ENCODE peak calls at places on chromosomes 16 and 17, in eight cellular contexts. One of them, this sample, is unnamed. For H3K27me3 and H3K9me3, the result is how much of the 10 kb centered on the place peaks cover.

GRCh38 chr16:81592353-81592866 is 147.8 kb downstream of the CMIP start:
- DNase-seq in breast epithelium: no peak
- DNase-seq in sigmoid colon: no peak
- DNase-seq in prostate gland: no peak
- DNase-seq in K562: no peak
- DNase-seq in spleen: no peak
- DNase-seq in stomach: no peak
- DNase-seq in HCT116: no peak
- DNase-seq in this sample: no peak

GRCh38 chr16:69936252-69936651 is 14.9 kb upstream of the CLEC18A start:
- DNase-seq in spleen: peak
- DNase-seq in sigmoid colon: no peak
- DNase-seq in HCT116: no peak
- DNase-seq in prostate gland: no peak
- DNase-seq in stomach: no peak
- DNase-seq in K562: no peak
- DNase-seq in breast epithelium: no peak
- DNase-seq in this sample: no peak

GRCh38 chr16:27826081-27826892 is 237.2 kb downstream of the GSG1L start:
- DNase-seq in K562: no peak
- DNase-seq in sigmoid colon: peak
- DNase-seq in breast epithelium: no peak
- DNase-seq in prostate gland: no peak
- DNase-seq in HCT116: no peak
- DNase-seq in spleen: peak
- DNase-seq in stomach: no peak
- DNase-seq in this sample: no peak

GRCh38 chr17:66373944-66374817 is 71.8 kb downstream of the PRKCA start:
- DNase-seq in HCT116: no peak
- DNase-seq in prostate gland: no peak
- DNase-seq in stomach: no peak
- DNase-seq in K562: peak
- DNase-seq in sigmoid colon: no peak
- DNase-seq in spleen: no peak
- DNase-seq in breast epithelium: no peak
- DNase-seq in this sample: no peak

GRCh38 chr17:42281571-42282096 is 5.4 kb upstream of the STAT5B start:
- DNase-seq in prostate gland: no peak
- DNase-seq in stomach: peak
- DNase-seq in spleen: no peak
- DNase-seq in HCT116: no peak
- DNase-seq in breast epithelium: peak
- DNase-seq in K562: peak
- DNase-seq in sigmoid colon: peak
- DNase-seq in this sample: no peak

GRCh38 chr16:89005201-89006035 is 28.4 kb upstream of the CBFA2T3 start:
- DNase-seq in stomach: no peak
- DNase-seq in sigmoid colon: no peak
- DNase-seq in K562: no peak
- DNase-seq in HCT116: no peak
- DNase-seq in prostate gland: no peak
- DNase-seq in breast epithelium: no peak
- DNase-seq in spleen: peak
- DNase-seq in this sample: no peak

GRCh38 chr16:1791943-1792812 is 1.3 kb downstream of the IGFALS start:
- DNase-seq in breast epithelium: no peak
- DNase-seq in K562: no peak
- DNase-seq in stomach: no peak
- DNase-seq in sigmoid colon: peak
- DNase-seq in HCT116: no peak
- DNase-seq in prostate gland: no peak
- DNase-seq in spleen: peak
- DNase-seq in this sample: no peak

GRCh38 chr16:17839272-17839671 is 368.5 kb upstream of the XYLT1 start:
- DNase-seq in breast epithelium: no peak
- DNase-seq in K562: no peak
- DNase-seq in sigmoid colon: no peak
- DNase-seq in prostate gland: no peak
- DNase-seq in HCT116: no peak
- DNase-seq in spleen: no peak
- DNase-seq in stomach: no peak
- DNase-seq in this sample: no peak

GRCh38 chr16:71479420-71479819 is 9.7 kb downstream of the ZNF19 start:
- DNase-seq in spleen: no peak
- DNase-seq in stomach: no peak
- DNase-seq in HCT116: no peak
- DNase-seq in breast epithelium: no peak
- DNase-seq in prostate gland: no peak
- DNase-seq in K562: peak
- DNase-seq in sigmoid colon: no peak
- DNase-seq in this sample: no peak

GRCh38 chr16:64408699-64409098 is 713.2 kb downstream of the CDH11 start:
- DNase-seq in K562: no peak
- DNase-seq in spleen: no peak
- DNase-seq in HCT116: no peak
- DNase-seq in breast epithelium: no peak
- DNase-seq in stomach: no peak
- DNase-seq in sigmoid colon: no peak
- DNase-seq in prostate gland: no peak
- DNase-seq in this sample: no peak

GRCh38 chr16:85286066-85286712 is 173.9 kb upstream of the CIBAR2 start:
- DNase-seq in K562: no peak
- DNase-seq in spleen: no peak
- DNase-seq in prostate gland: peak
- DNase-seq in HCT116: no peak
- DNase-seq in stomach: peak
- DNase-seq in sigmoid colon: peak
- DNase-seq in breast epithelium: peak
- DNase-seq in this sample: no peak

GRCh38 chr17:68749742-68750562 is 148.8 kb upstream of the FAM20A start:
- DNase-seq in HCT116: no peak
- DNase-seq in breast epithelium: no peak
- DNase-seq in spleen: no peak
- DNase-seq in K562: no peak
- DNase-seq in stomach: no peak
- DNase-seq in sigmoid colon: no peak
- DNase-seq in prostate gland: no peak
- DNase-seq in this sample: no peak

GRCh38 chr17:39679521-39680192 is 8.2 kb downstream of the PGAP3 start:
- DNase-seq in breast epithelium: no peak
- DNase-seq in spleen: peak
- DNase-seq in sigmoid colon: no peak
- DNase-seq in HCT116: no peak
- DNase-seq in stomach: peak
- DNase-seq in K562: no peak
- DNase-seq in prostate gland: no peak
- DNase-seq in this sample: no peak

GRCh38 chr17:49729074-49729473 is 21.3 kb upstream of the SLC35B1 start:
- DNase-seq in breast epithelium: no peak
- DNase-seq in HCT116: no peak
- DNase-seq in spleen: no peak
- DNase-seq in stomach: no peak
- DNase-seq in sigmoid colon: no peak
- DNase-seq in prostate gland: no peak
- DNase-seq in K562: no peak
- DNase-seq in this sample: no peak

GRCh38 chr17:4511199-4511932 is 12.7 kb downstream of the SPNS2 start:
- DNase-seq in K562: no peak
- DNase-seq in prostate gland: no peak
- DNase-seq in stomach: no peak
- DNase-seq in breast epithelium: no peak
- DNase-seq in spleen: peak
- DNase-seq in sigmoid colon: peak
- DNase-seq in HCT116: no peak
- DNase-seq in this sample: no peak

GRCh38 chr17:53722407-53722806 is 100.3 kb upstream of the KIF2B start:
- DNase-seq in breast epithelium: no peak
- DNase-seq in stomach: no peak
- DNase-seq in prostate gland: no peak
- DNase-seq in spleen: no peak
- DNase-seq in sigmoid colon: no peak
- DNase-seq in HCT116: no peak
- DNase-seq in K562: no peak
- DNase-seq in this sample: no peak

GRCh38 chr17:4950757-4951204 is at the start of gene ENO3:
- DNase-seq in sigmoid colon: no peak
- DNase-seq in stomach: no peak
- DNase-seq in breast epithelium: no peak
- DNase-seq in HCT116: no peak
- DNase-seq in prostate gland: no peak
- DNase-seq in spleen: no peak
- DNase-seq in K562: peak
- DNase-seq in this sample: no peak

GRCh38 chr17:63925615-63926014 is 6.5 kb downstream of the CD79B start:
- DNase-seq in HCT116: no peak
- DNase-seq in sigmoid colon: no peak
- DNase-seq in K562: no peak
- DNase-seq in breast epithelium: no peak
- DNase-seq in prostate gland: no peak
- DNase-seq in stomach: no peak
- DNase-seq in spleen: peak
- DNase-seq in this sample: no peak

GRCh38 chr17:4920351-4921048 is 11.6 kb upstream of the GP1BA start:
- DNase-seq in sigmoid colon: no peak
- DNase-seq in breast epithelium: no peak
- DNase-seq in K562: no peak
- DNase-seq in HCT116: no peak
- DNase-seq in prostate gland: no peak
- DNase-seq in spleen: no peak
- DNase-seq in stomach: no peak
- DNase-seq in this sample: no peak

GRCh38 chr17:40340880-40341807 is 23.4 kb downstream of the GJD3 start:
- DNase-seq in sigmoid colon: peak
- DNase-seq in stomach: peak
- DNase-seq in HCT116: peak
- DNase-seq in spleen: peak
- DNase-seq in K562: peak
- DNase-seq in breast epithelium: peak
- DNase-seq in prostate gland: peak
- DNase-seq in this sample: no peak

DNA sequence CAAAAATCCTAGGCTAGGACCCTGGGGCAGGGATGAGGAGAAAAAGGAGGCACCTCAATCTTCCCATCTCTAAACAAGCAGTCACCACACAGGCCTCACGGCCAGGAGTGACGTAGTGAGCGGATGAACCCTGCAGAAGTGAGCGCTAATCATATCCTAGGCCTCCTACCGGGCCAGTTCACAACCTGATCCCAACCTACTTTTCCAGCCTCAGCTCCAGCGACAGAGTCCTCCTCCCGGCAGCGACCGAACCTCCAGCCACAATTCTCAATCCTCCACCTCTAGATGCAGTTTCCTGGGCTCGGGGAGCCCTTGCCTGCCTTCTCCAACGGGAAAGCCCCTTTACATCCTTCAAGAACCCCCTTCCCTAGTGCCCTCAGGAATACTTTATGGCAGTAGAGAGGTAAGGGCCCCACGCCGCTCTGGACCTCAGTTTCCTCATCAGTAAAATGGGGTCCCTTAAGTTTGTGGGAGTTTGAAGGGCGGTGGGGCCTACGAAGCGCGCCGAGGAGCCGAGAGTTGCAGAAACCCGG is 1.4 kb downstream of the ZNF668 start:
- DNase-seq in prostate gland: no peak
- DNase-seq in sigmoid colon: peak
- DNase-seq in HCT116: no peak
- DNase-seq in K562: peak
- DNase-seq in spleen: no peak
- DNase-seq in breast epithelium: no peak
- DNase-seq in stomach: no peak
- DNase-seq in this sample: no peak
- TF ChIP-seq POLR2AphosphoS5 in prostate gland: no peak
- TF ChIP-seq POLR2AphosphoS5 in sigmoid colon: no peak
- TF ChIP-seq POLR2AphosphoS5 in HCT116: no peak
- TF ChIP-seq POLR2AphosphoS5 in K562: no peak
- TF ChIP-seq POLR2AphosphoS5 in spleen: no peak
- TF ChIP-seq POLR2AphosphoS5 in breast epithelium: no peak
- TF ChIP-seq POLR2AphosphoS5 in stomach: no peak
- TF ChIP-seq POLR2AphosphoS5 in this sample: no peak

DNA sequence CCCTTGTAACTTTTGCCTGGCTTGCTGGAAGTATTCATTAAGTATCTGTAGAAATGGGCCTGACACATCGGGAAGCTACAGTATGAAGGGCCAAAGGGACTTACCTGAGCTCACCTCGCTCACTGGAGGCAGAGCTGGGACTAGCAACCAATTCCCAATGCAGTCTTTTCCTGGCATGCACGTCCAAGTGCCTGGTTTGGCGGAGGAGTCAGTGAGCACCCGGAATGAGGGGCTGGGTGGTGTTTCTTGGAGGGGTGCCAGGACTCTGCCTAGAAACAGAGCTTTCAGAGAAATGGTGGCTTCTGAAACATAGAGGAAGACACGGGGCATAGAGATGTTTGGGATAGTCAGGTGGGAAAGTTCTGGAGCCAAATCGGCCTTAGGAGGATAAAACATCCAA is 18.4 kb upstream of the GPRC5C start:
- DNase-seq in spleen: no peak
- DNase-seq in HCT116: no peak
- DNase-seq in prostate gland: no peak
- DNase-seq in stomach: no peak
- DNase-seq in sigmoid colon: no peak
- DNase-seq in breast epithelium: no peak
- DNase-seq in K562: no peak
- DNase-seq in this sample: no peak
- H3K27me3 ChIP-seq in spleen: under half
- H3K27me3 ChIP-seq in HCT116: under half
- H3K27me3 ChIP-seq in prostate gland: under half
- H3K27me3 ChIP-seq in stomach: under half
- H3K27me3 ChIP-seq in sigmoid colon: under half
- H3K27me3 ChIP-seq in breast epithelium: under half
- H3K27me3 ChIP-seq in K562: under half
- H3K27me3 ChIP-seq in this sample: under half

GRCh38 chr17:79453481-79453880 is 157.4 kb downstream of the RBFOX3 start:
- DNase-seq in stomach: no peak
- DNase-seq in spleen: no peak
- DNase-seq in breast epithelium: no peak
- DNase-seq in K562: no peak
- DNase-seq in sigmoid colon: no peak
- DNase-seq in HCT116: no peak
- DNase-seq in prostate gland: no peak
- DNase-seq in this sample: no peak
- H3K9me3 ChIP-seq in stomach: under half
- H3K9me3 ChIP-seq in spleen: under half
- H3K9me3 ChIP-seq in breast epithelium: under half
- H3K9me3 ChIP-seq in K562: under half
- H3K9me3 ChIP-seq in sigmoid colon: under half
- H3K9me3 ChIP-seq in HCT116: under half
- H3K9me3 ChIP-seq in prostate gland: under half
- H3K9me3 ChIP-seq in this sample: under half

GRCh38 chr17:7589891-7590611 is at the start of gene SOX15:
- DNase-seq in prostate gland: peak
- DNase-seq in breast epithelium: no peak
- DNase-seq in HCT116: no peak
- DNase-seq in stomach: no peak
- DNase-seq in spleen: no peak
- DNase-seq in sigmoid colon: no peak
- DNase-seq in K562: no peak
- DNase-seq in this sample: no peak
- TF ChIP-seq POLR2AphosphoS5 in prostate gland: peak
- TF ChIP-seq POLR2AphosphoS5 in breast epithelium: no peak
- TF ChIP-seq POLR2AphosphoS5 in HCT116: peak
- TF ChIP-seq POLR2AphosphoS5 in stomach: no peak
- TF ChIP-seq POLR2AphosphoS5 in spleen: no peak
- TF ChIP-seq POLR2AphosphoS5 in sigmoid colon: no peak
- TF ChIP-seq POLR2AphosphoS5 in K562: no peak
- TF ChIP-seq POLR2AphosphoS5 in this sample: no peak

GRCh38 chr16:58497935-58498334 is 2.0 kb upstream of the NDRG4 start:
- DNase-seq in prostate gland: no peak
- DNase-seq in K562: no peak
- DNase-seq in sigmoid colon: no peak
- DNase-seq in stomach: no peak
- DNase-seq in breast epithelium: no peak
- DNase-seq in spleen: peak
- DNase-seq in HCT116: no peak
- DNase-seq in this sample: no peak
- H3K27me3 ChIP-seq in prostate gland: under half
- H3K27me3 ChIP-seq in K562: under half
- H3K27me3 ChIP-seq in sigmoid colon: under half
- H3K27me3 ChIP-seq in stomach: under half
- H3K27me3 ChIP-seq in breast epithelium: under half
- H3K27me3 ChIP-seq in spleen: under half
- H3K27me3 ChIP-seq in HCT116: under half
- H3K27me3 ChIP-seq in this sample: under half

This sample was measured in vagina.